ENCODE peak calls at places on chromosomes 12 and 14, in nine cellular contexts. One of them, this sample, is unnamed.

GRCh38 chr12:98405795-98406366 is 109.5 kb upstream of the TMPO start:
- DNase-seq in GM12865: no peak
- DNase-seq in activated CD8-positive, alpha-beta memory T cell treated with anti-CD3 and anti-CD28 coated beads for 4 hours: no peak
- DNase-seq in mammary epithelial cell: no peak
- DNase-seq in GM03348: no peak
- DNase-seq in T-cell: no peak
- DNase-seq in amniotic stem cell: no peak
- DNase-seq in astrocyte of the hippocampus: no peak
- DNase-seq in activated CD4-positive, alpha-beta T cell treated with anti-CD3 and anti-CD28 coated beads for 48 hours: no peak
- DNase-seq in this sample: no peak

GRCh38 chr14:35384386-35385041 is 20.0 kb downstream of the NFKBIA start:
- DNase-seq in activated CD8-positive, alpha-beta memory T cell treated with anti-CD3 and anti-CD28 coated beads for 4 hours: no peak
- DNase-seq in amniotic stem cell: peak; percentile 71
- DNase-seq in GM12865: no peak
- DNase-seq in GM03348: peak; percentile 85
- DNase-seq in astrocyte of the hippocampus: peak; percentile 84
- DNase-seq in T-cell: no peak
- DNase-seq in mammary epithelial cell: no peak
- DNase-seq in activated CD4-positive, alpha-beta T cell treated with anti-CD3 and anti-CD28 coated beads for 48 hours: no peak
- DNase-seq in this sample: no peak

GRCh38 chr14:34710006-34710405 is 4.4 kb downstream of the CFL2 start:
- DNase-seq in GM03348: no peak
- DNase-seq in activated CD8-positive, alpha-beta memory T cell treated with anti-CD3 and anti-CD28 coated beads for 4 hours: no peak
- DNase-seq in activated CD4-positive, alpha-beta T cell treated with anti-CD3 and anti-CD28 coated beads for 48 hours: no peak
- DNase-seq in mammary epithelial cell: no peak
- DNase-seq in amniotic stem cell: no peak
- DNase-seq in T-cell: no peak
- DNase-seq in GM12865: no peak
- DNase-seq in astrocyte of the hippocampus: no peak
- DNase-seq in this sample: no peak

GRCh38 chr14:72644038-72644437 is 249.9 kb downstream of the DPF3 start:
- DNase-seq in amniotic stem cell: no peak
- DNase-seq in activated CD8-positive, alpha-beta memory T cell treated with anti-CD3 and anti-CD28 coated beads for 4 hours: no peak
- DNase-seq in T-cell: no peak
- DNase-seq in activated CD4-positive, alpha-beta T cell treated with anti-CD3 and anti-CD28 coated beads for 48 hours: no peak
- DNase-seq in GM12865: no peak
- DNase-seq in astrocyte of the hippocampus: no peak
- DNase-seq in GM03348: no peak
- DNase-seq in mammary epithelial cell: no peak
- DNase-seq in this sample: no peak

GRCh38 chr12:7327913-7328312 is 24.0 kb downstream of the ACSM4 start:
- DNase-seq in astrocyte of the hippocampus: no peak
- DNase-seq in GM03348: no peak
- DNase-seq in activated CD4-positive, alpha-beta T cell treated with anti-CD3 and anti-CD28 coated beads for 48 hours: no peak
- DNase-seq in mammary epithelial cell: no peak
- DNase-seq in amniotic stem cell: no peak
- DNase-seq in GM12865: no peak
- DNase-seq in T-cell: no peak
- DNase-seq in activated CD8-positive, alpha-beta memory T cell treated with anti-CD3 and anti-CD28 coated beads for 4 hours: no peak
- DNase-seq in this sample: no peak

GRCh38 chr14:24315807-24316596 is 4.7 kb downstream of the LTB4R start:
- DNase-seq in GM12865: no peak
- DNase-seq in amniotic stem cell: no peak
- DNase-seq in T-cell: no peak
- DNase-seq in astrocyte of the hippocampus: peak; percentile 23
- DNase-seq in activated CD8-positive, alpha-beta memory T cell treated with anti-CD3 and anti-CD28 coated beads for 4 hours: no peak
- DNase-seq in activated CD4-positive, alpha-beta T cell treated with anti-CD3 and anti-CD28 coated beads for 48 hours: no peak
- DNase-seq in GM03348: no peak
- DNase-seq in mammary epithelial cell: no peak
- DNase-seq in this sample: no peak

GRCh38 chr14:59207506-59207933 is 19.1 kb downstream of the DAAM1 start:
- DNase-seq in activated CD8-positive, alpha-beta memory T cell treated with anti-CD3 and anti-CD28 coated beads for 4 hours: no peak
- DNase-seq in mammary epithelial cell: no peak
- DNase-seq in T-cell: no peak
- DNase-seq in GM12865: peak; percentile 59
- DNase-seq in activated CD4-positive, alpha-beta T cell treated with anti-CD3 and anti-CD28 coated beads for 48 hours: no peak
- DNase-seq in GM03348: no peak
- DNase-seq in astrocyte of the hippocampus: no peak
- DNase-seq in amniotic stem cell: no peak
- DNase-seq in this sample: no peak

GRCh38 chr14:88013750-88014349 is 8.9 kb downstream of the GPR65 start:
- DNase-seq in amniotic stem cell: peak; percentile 55
- DNase-seq in mammary epithelial cell: peak; percentile 44
- DNase-seq in GM03348: peak; percentile 79
- DNase-seq in astrocyte of the hippocampus: peak; percentile 79
- DNase-seq in T-cell: no peak
- DNase-seq in GM12865: peak; percentile 70
- DNase-seq in activated CD8-positive, alpha-beta memory T cell treated with anti-CD3 and anti-CD28 coated beads for 4 hours: no peak
- DNase-seq in activated CD4-positive, alpha-beta T cell treated with anti-CD3 and anti-CD28 coated beads for 48 hours: peak; percentile 41
- DNase-seq in this sample: peak; percentile 53

GRCh38 chr14:85617799-85618198 is 87.9 kb downstream of the FLRT2 start:
- DNase-seq in activated CD4-positive, alpha-beta T cell treated with anti-CD3 and anti-CD28 coated beads for 48 hours: no peak
- DNase-seq in activated CD8-positive, alpha-beta memory T cell treated with anti-CD3 and anti-CD28 coated beads for 4 hours: no peak
- DNase-seq in T-cell: no peak
- DNase-seq in astrocyte of the hippocampus: no peak
- DNase-seq in GM03348: no peak
- DNase-seq in amniotic stem cell: no peak
- DNase-seq in GM12865: no peak
- DNase-seq in mammary epithelial cell: no peak
- DNase-seq in this sample: peak; percentile 13

GRCh38 chr12:116933101-116933500 is 22.4 kb downstream of the FBXW8 start:
- DNase-seq in amniotic stem cell: no peak
- DNase-seq in astrocyte of the hippocampus: peak; percentile 23
- DNase-seq in T-cell: no peak
- DNase-seq in GM12865: no peak
- DNase-seq in mammary epithelial cell: no peak
- DNase-seq in GM03348: no peak
- DNase-seq in activated CD8-positive, alpha-beta memory T cell treated with anti-CD3 and anti-CD28 coated beads for 4 hours: no peak
- DNase-seq in activated CD4-positive, alpha-beta T cell treated with anti-CD3 and anti-CD28 coated beads for 48 hours: no peak
- DNase-seq in this sample: no peak

This sample was measured in RWPE1.